ENCODE peak calls at places on chromosome 2, in five cellular contexts. V is left cardiac atrium; T is lower lobe of right lung; Q is effector memory CD8-positive, alpha-beta T cell; F is activated naive CD8-positive, alpha-beta T cell treated with anti-CD3 and anti-CD28 coated beads, Interleukin-2, amount 50 U/mL, for 24 hours. D is an unnamed sample.

GRCh38 chr2:190524928-190525327 is 9.6 kb downstream of the NEMP2 start:
- ATAC-seq in V (no peak), T (no peak), Q (no peak), F (no peak), D (no peak)

GRCh38 chr2:168915433-168916328 is 14.6 kb downstream of the G6PC2 start:
- ATAC-seq in V (no peak), T (no peak), Q (no peak), F (peak), D (no peak)

GRCh38 chr2:45957533-45958227 is 306.2 kb downstream of the PRKCE start:
- ATAC-seq in V (no peak), T (no peak), Q (no peak), F (no peak), D (no peak)

GRCh38 chr2:171893196-171893823 is 734 bp downstream of the SLC25A12 start:
- ATAC-seq in V (peak), T (no peak), Q (no peak), F (no peak), D (no peak)

GRCh38 chr2:205372141-205372540 is 310.2 kb upstream of the NRP2 start:
- ATAC-seq in V (no peak), T (no peak), Q (no peak), F (no peak), D (no peak)

GRCh38 chr2:61044596-61044995 is 21.1 kb upstream of the SANBR start:
- ATAC-seq in V (peak), T (no peak), Q (peak), F (no peak), D (peak)

GRCh38 chr2:84958135-84959044 is 12.6 kb upstream of the KCMF1 start:
- ATAC-seq in V (peak), T (peak), Q (no peak), F (peak), D (no peak)

GRCh38 chr2:140504596-140504995 is 1626.2 kb downstream of the LRP1B start:
- ATAC-seq in V (no peak), T (no peak), Q (no peak), F (no peak), D (no peak)

GRCh38 chr2:41791523-41791922 is 256.3 kb upstream of the PKDCC start:
- ATAC-seq in V (no peak), T (no peak), Q (no peak), F (no peak), D (no peak)

GRCh38 chr2:177241771-177242135 is 22.8 kb downstream of the NFE2L2 start:
- ATAC-seq in V (peak), T (no peak), Q (no peak), F (no peak), D (no peak)

GRCh38 chr2:3745901-3746300 is 42.5 kb downstream of the DCDC2C start:
- ATAC-seq in V (no peak), T (no peak), Q (no peak), F (no peak), D (no peak)

GRCh38 chr2:215979615-215980014 is 33.7 kb downstream of the MREG start:
- ATAC-seq in V (no peak), T (no peak), Q (peak), F (peak), D (no peak)

GRCh38 chr2:104078431-104079157 is 775.3 kb upstream of the POU3F3 start:
- ATAC-seq in V (no peak), T (peak), Q (no peak), F (no peak), D (peak)

GRCh38 chr2:218444692-218445357 is 25.9 kb downstream of the VIL1 start:
- ATAC-seq in V (no peak), T (no peak), Q (no peak), F (no peak), D (no peak)

D was measured in stimulated activated memory B cell treated with anti-CD40 and anti-IgM and Interleukin-4, amounts not matched to agents 10 μg/mL and 1 μg/mL and 100 μg/mL, for 72 hours.